ENCODE peak calls at places on chromosomes 2 and 18, in eight cellular contexts. Q is right atrium auricular region, G is GM23338, O is neural progenitor cell, C is lung, Y is HCT116, J is heart left ventricle, X is heart right ventricle. D is an unnamed sample.

GRCh38 chr2:23954325-23955014 is 14.2 kb downstream of the UBXN2A start:
- DNase-seq in Q (no peak), G (no peak), O (no peak), C (no peak), Y (no peak), J (no peak), X (no peak), D (no peak)

GRCh38 chr2:240429341-240429871 is 6.1 kb upstream of the GPC1 start:
- DNase-seq in Q (no peak), G (no peak), O (no peak), C (no peak), Y (no peak), J (peak), X (no peak), D (peak)

GRCh38 chr2:218920504-218920903 is 39.0 kb upstream of the CDK5R2 start:
- DNase-seq in Q (no peak), G (no peak), O (no peak), C (no peak), Y (no peak), J (no peak), X (no peak), D (no peak)

GRCh38 chr2:41621578-41621977 is 426.2 kb upstream of the PKDCC start:
- DNase-seq in Q (no peak), G (no peak), O (no peak), C (no peak), Y (no peak), J (no peak), X (no peak), D (no peak)

GRCh38 chr2:23009545-23010149 is 375.3 kb upstream of the KLHL29 start:
- DNase-seq in Q (peak), G (no peak), O (no peak), C (peak), Y (no peak), J (peak), X (no peak), D (no peak)

GRCh38 chr2:64383016-64383588 is 70.9 kb upstream of the LGALSL start:
- DNase-seq in Q (no peak), G (no peak), O (no peak), C (no peak), Y (no peak), J (no peak), X (no peak), D (no peak)

GRCh38 chr2:96869281-96869823 is 528 bp downstream of the SEMA4C start:
- DNase-seq in Q (peak), G (peak), O (peak), C (peak), Y (peak), J (peak), X (peak), D (peak)

GRCh38 chr2:170816499-170817246 is at the start of gene GAD1:
- DNase-seq in Q (no peak), G (peak), O (peak), C (peak), Y (peak), J (no peak), X (peak), D (peak)

GRCh38 chr2:233044974-233045535 is 12.6 kb downstream of the NEU2 start:
- DNase-seq in Q (no peak), G (no peak), O (no peak), C (no peak), Y (no peak), J (no peak), X (no peak), D (no peak)

GRCh38 chr2:150234787-150235512 is 252.5 kb downstream of the RND3 start:
- DNase-seq in Q (no peak), G (no peak), O (no peak), C (no peak), Y (no peak), J (peak), X (no peak), D (no peak)

GRCh38 chr2:5666798-5667197 is 25.4 kb upstream of the SOX11 start:
- DNase-seq in Q (no peak), G (peak), O (no peak), C (no peak), Y (no peak), J (no peak), X (no peak), D (no peak)

GRCh38 chr2:136243638-136244557 is 125.9 kb upstream of the CXCR4 start:
- DNase-seq in Q (no peak), G (no peak), O (no peak), C (no peak), Y (no peak), J (no peak), X (no peak), D (no peak)

GRCh38 chr2:120609826-120610395 is 125.8 kb upstream of the GLI2 start:
- DNase-seq in Q (no peak), G (no peak), O (no peak), C (no peak), Y (no peak), J (no peak), X (no peak), D (no peak)

GRCh38 chr2:238243496-238244076 is 3.7 kb upstream of the HES6 start:
- DNase-seq in Q (no peak), G (peak), O (no peak), C (no peak), Y (no peak), J (no peak), X (no peak), D (no peak)

GRCh38 chr2:219119422-219120043 is 41.1 kb downstream of the NHEJ1 start:
- DNase-seq in Q (peak), G (peak), O (peak), C (peak), Y (peak), J (peak), X (peak), D (peak)

GRCh38 chr2:769771-770170 is 92.6 kb upstream of the TMEM18 start:
- DNase-seq in Q (no peak), G (no peak), O (no peak), C (no peak), Y (no peak), J (no peak), X (no peak), D (no peak)

GRCh38 chr18:35444636-35445035 is 53.1 kb downstream of the INO80C start:
- DNase-seq in Q (no peak), G (no peak), O (no peak), C (no peak), Y (no peak), J (no peak), X (no peak), D (no peak)

GRCh38 chr2:140472676-140473075 is 1658.1 kb downstream of the LRP1B start:
- DNase-seq in Q (no peak), G (no peak), O (no peak), C (no peak), Y (no peak), J (no peak), X (no peak), D (no peak)

GRCh38 chr2:54103454-54104314 is 11.7 kb upstream of the ACYP2 start:
- DNase-seq in Q (no peak), G (peak), O (peak), C (peak), Y (peak), J (peak), X (no peak), D (peak)

GRCh38 chr18:8947576-8947975 is 154.9 kb upstream of the NDUFV2 start:
- DNase-seq in Q (no peak), G (no peak), O (no peak), C (no peak), Y (no peak), J (no peak), X (no peak), D (no peak)

GRCh38 chr2:142544173-142544572 is 333.3 kb upstream of the KYNU start:
- DNase-seq in Q (no peak), G (no peak), O (no peak), C (no peak), Y (no peak), J (no peak), X (no peak), D (no peak)

GRCh38 chr2:74425523-74425922 is 4.0 kb downstream of the WDR54 start:
- DNase-seq in Q (no peak), G (no peak), O (no peak), C (no peak), Y (no peak), J (no peak), X (no peak), D (no peak)

GRCh38 chr2:121723316-121723715 is 13.4 kb downstream of the NIFK start:
- DNase-seq in Q (no peak), G (no peak), O (no peak), C (no peak), Y (no peak), J (no peak), X (no peak), D (no peak)

GRCh38 chr2:209474960-209475359 is 51.1 kb downstream of the MAP2 start:
- DNase-seq in Q (no peak), G (no peak), O (no peak), C (no peak), Y (no peak), J (no peak), X (no peak), D (no peak)

GRCh38 chr2:163735692-163736432 is at the start of gene FIGN:
- DNase-seq in Q (peak), G (peak), O (peak), C (peak), Y (no peak), J (peak), X (peak), D (peak)

GRCh38 chr18:12304351-12305210 is 3.5 kb upstream of the TUBB6 start:
- DNase-seq in Q (no peak), G (no peak), O (no peak), C (peak), Y (no peak), J (no peak), X (no peak), D (peak)

GRCh38 chr2:201886504-201886903 is 80.2 kb downstream of the CDK15 start:
- DNase-seq in Q (no peak), G (no peak), O (no peak), C (no peak), Y (peak), J (no peak), X (no peak), D (no peak)

GRCh38 chr2:78418041-78418440 is 607.5 kb upstream of the REG3G start:
- DNase-seq in Q (no peak), G (no peak), O (no peak), C (no peak), Y (no peak), J (no peak), X (no peak), D (no peak)

GRCh38 chr2:45452866-45453265 is 158.2 kb downstream of the SRBD1 start:
- DNase-seq in Q (no peak), G (no peak), O (no peak), C (no peak), Y (no peak), J (peak), X (no peak), D (no peak)

GRCh38 chr2:74440378-74441110 is 1.2 kb downstream of the RTKN start:
- DNase-seq in Q (peak), G (peak), O (peak), C (peak), Y (peak), J (peak), X (peak), D (peak)

GRCh38 chr2:197911667-197912066 is 107.3 kb downstream of the PLCL1 start:
- DNase-seq in Q (no peak), G (peak), O (peak), C (no peak), Y (no peak), J (no peak), X (no peak), D (no peak)

GRCh38 chr18:13626544-13626908 is 99.8 kb downstream of the FAM210A start:
- DNase-seq in Q (no peak), G (no peak), O (no peak), C (no peak), Y (no peak), J (no peak), X (no peak), D (no peak)

GRCh38 chr2:84417453-84417852 is 41.6 kb downstream of the SUCLG1 start:
- DNase-seq in Q (no peak), G (no peak), O (no peak), C (no peak), Y (no peak), J (no peak), X (no peak), D (no peak)

GRCh38 chr18:44896817-44897216 is 216.1 kb downstream of the SETBP1 start:
- DNase-seq in Q (no peak), G (no peak), O (no peak), C (no peak), Y (no peak), J (no peak), X (no peak), D (no peak)

GRCh38 chr18:75140296-75140695 is 68.6 kb downstream of the PTGR3 start:
- DNase-seq in Q (peak), G (no peak), O (no peak), C (no peak), Y (no peak), J (no peak), X (no peak), D (no peak)

GRCh38 chr2:225100269-225100668 is 58.0 kb upstream of the DOCK10 start:
- DNase-seq in Q (no peak), G (peak), O (no peak), C (no peak), Y (no peak), J (no peak), X (no peak), D (no peak)

GRCh38 chr2:225100856-225101294 is 58.6 kb upstream of the DOCK10 start:
- DNase-seq in Q (no peak), G (no peak), O (no peak), C (no peak), Y (peak), J (no peak), X (no peak), D (no peak)

GRCh38 chr2:225104971-225105370 is 62.7 kb upstream of the DOCK10 start:
- DNase-seq in Q (no peak), G (no peak), O (no peak), C (no peak), Y (peak), J (no peak), X (no peak), D (no peak)

GRCh38 chr2:225104321-225104720 is 62.1 kb upstream of the DOCK10 start:
- DNase-seq in Q (no peak), G (no peak), O (no peak), C (no peak), Y (no peak), J (no peak), X (no peak), D (no peak)

GRCh38 chr2:225103737-225104141 is 61.5 kb upstream of the DOCK10 start:
- DNase-seq in Q (no peak), G (no peak), O (no peak), C (no peak), Y (no peak), J (no peak), X (no peak), D (no peak)
- H3K27ac ChIP-seq in Q (no peak), G (no peak), O (no peak), C (no peak), Y (no peak), J (no peak), X (no peak), D (no peak)

GRCh38 chr2:235675678-235676535 is 182.1 kb downstream of the AGAP1 start:
- DNase-seq in Q (no peak), G (no peak), O (no peak), C (no peak), Y (no peak), J (no peak), X (no peak), D (no peak)
- TF ChIP-seq CTCF in Q (no peak), G (peak), O (no peak), C (no peak), Y (no peak), J (no peak), X (no peak), D (no peak)

GRCh38 chr18:40849856-40850255 is 1105.2 kb upstream of the PIK3C3 start:
- DNase-seq in Q (no peak), G (no peak), O (no peak), C (no peak), Y (no peak), J (no peak), X (no peak), D (no peak)
- H3K4me3 ChIP-seq in Q (no peak), G (no peak), O (no peak), C (no peak), Y (no peak), J (no peak), X (no peak), D (no peak)

GRCh38 chr18:3250237-3251107 is 2.9 kb downstream of the MYL12A start:
- DNase-seq in Q (no peak), G (no peak), O (no peak), C (no peak), Y (no peak), J (no peak), X (no peak), D (no peak)

GRCh38 chr18:3254725-3255124 is 7.1 kb downstream of the MYL12A start:
- DNase-seq in Q (no peak), G (no peak), O (no peak), C (no peak), Y (no peak), J (no peak), X (no peak), D (no peak)

GRCh38 chr18:3251963-3252277 is 4.3 kb downstream of the MYL12A start:
- DNase-seq in Q (no peak), G (no peak), O (no peak), C (no peak), Y (no peak), J (no peak), X (no peak), D (no peak)

GRCh38 chr18:3251249-3251962 is 3.8 kb downstream of the MYL12A start:
- DNase-seq in Q (no peak), G (no peak), O (no peak), C (no peak), Y (no peak), J (no peak), X (no peak), D (no peak)

GRCh38 chr18:3252843-3253242 is 5.2 kb downstream of the MYL12A start:
- DNase-seq in Q (no peak), G (no peak), O (no peak), C (no peak), Y (no peak), J (no peak), X (no peak), D (no peak)
- H3K27ac ChIP-seq in Q (peak), G (no peak), O (no peak), C (peak), Y (no peak), J (peak), X (peak), D (no peak)

GRCh38 chr2:161943012-161943411 is 131.0 kb downstream of the DPP4 start:
- DNase-seq in Q (no peak), G (no peak), O (no peak), C (no peak), Y (no peak), J (no peak), X (no peak), D (no peak)

GRCh38 chr2:161947394-161947793 is 126.6 kb downstream of the DPP4 start:
- DNase-seq in Q (no peak), G (no peak), O (no peak), C (no peak), Y (no peak), J (no peak), X (no peak), D (no peak)

DNA sequence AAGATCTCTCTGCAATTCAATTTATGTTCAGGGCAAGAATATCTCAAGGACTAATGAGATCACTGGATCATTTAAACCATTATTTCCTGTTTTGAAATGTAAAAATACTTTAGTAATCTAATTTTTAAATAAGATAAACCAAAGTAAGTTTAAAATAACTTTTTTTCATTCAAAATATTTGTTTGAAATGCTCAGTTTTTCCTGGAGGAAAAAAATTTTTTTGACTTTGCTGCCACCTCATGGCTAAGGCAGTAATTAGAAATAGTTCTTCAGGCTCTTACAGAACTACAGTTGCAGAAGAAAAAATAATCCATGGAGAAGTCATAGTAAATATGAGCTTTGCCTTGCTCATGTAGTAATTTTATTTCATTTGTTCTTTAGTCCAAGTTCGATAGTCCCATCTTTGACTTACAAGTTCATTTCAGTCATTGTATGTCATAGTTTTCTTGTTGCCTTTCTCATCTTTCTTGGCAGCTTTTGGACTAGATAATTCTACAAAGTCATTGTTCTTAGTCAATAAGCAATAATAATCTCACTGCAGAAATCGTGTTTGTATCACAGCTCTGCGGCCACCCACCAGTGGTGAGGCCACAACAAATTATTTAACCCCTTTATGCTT is 127.4 kb downstream of the DPP4 start:
- DNase-seq in Q (no peak), G (peak), O (peak), C (no peak), Y (peak), J (no peak), X (no peak), D (no peak)
- TF ChIP-seq CTCF in Q (no peak), G (peak), O (peak), C (peak), Y (peak), J (no peak), X (peak), D (peak)

GRCh38 chr2:147558620-147559019 is 286.2 kb upstream of the ACVR2A start:
- DNase-seq in Q (no peak), G (no peak), O (no peak), C (no peak), Y (no peak), J (no peak), X (no peak), D (no peak)

GRCh38 chr2:147559068-147559467 is 285.8 kb upstream of the ACVR2A start:
- DNase-seq in Q (no peak), G (no peak), O (no peak), C (no peak), Y (no peak), J (no peak), X (no peak), D (no peak)

DNA sequence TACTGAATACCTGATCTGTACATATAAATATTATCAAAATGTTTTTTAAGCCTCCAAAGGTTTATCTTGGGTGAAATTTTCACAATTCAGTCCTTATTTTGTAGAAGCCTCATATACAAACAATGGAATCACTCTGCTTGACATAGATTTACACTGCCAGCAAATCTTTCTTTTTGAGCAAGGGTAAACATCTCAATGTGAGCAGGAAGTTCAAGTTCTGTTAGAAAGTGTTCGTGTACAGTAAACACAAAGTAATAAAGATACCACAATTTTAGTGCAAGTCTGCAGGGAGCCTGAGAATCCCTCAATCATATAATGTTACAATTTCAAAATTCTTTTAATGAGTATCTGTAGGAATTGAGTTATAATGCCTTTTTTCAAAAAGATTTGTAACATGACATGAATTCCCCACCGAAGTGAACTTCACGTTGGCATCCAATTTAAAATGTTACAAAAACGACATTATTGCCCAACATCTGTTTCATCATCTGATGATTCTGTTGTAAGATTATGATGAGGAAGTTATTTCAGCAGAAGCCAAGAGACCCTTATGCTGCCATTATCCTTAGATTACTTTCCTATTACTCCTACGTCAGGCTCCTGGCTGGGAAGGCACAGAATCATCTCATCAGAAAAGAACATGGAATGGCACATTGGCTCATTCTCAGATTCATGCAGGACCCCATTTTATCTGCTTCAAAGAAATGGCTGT is 283.9 kb upstream of the ACVR2A start:
- DNase-seq in Q (no peak), G (no peak), O (no peak), C (no peak), Y (no peak), J (no peak), X (no peak), D (no peak)
- H3K4me3 ChIP-seq in Q (no peak), G (no peak), O (no peak), C (no peak), Y (no peak), J (no peak), X (no peak), D (no peak)

GRCh38 chr2:229431331-229431954 is 160.4 kb upstream of the PID1 start:
- DNase-seq in Q (no peak), G (peak), O (peak), C (no peak), Y (peak), J (no peak), X (no peak), D (no peak)
- H3K27ac ChIP-seq in Q (peak), G (no peak), O (no peak), C (no peak), Y (no peak), J (no peak), X (no peak), D (no peak)

D was measured in pancreas.